ENCODE peak calls at places on chromosomes 6 and 20, in four cellular contexts. One of them, this sample, is unnamed.

GRCh38 chr6:15132854-15133670 is 112.8 kb upstream of the JARID2 start:
- DNase-seq in HL-60: peak
- DNase-seq in heart left ventricle: no peak
- DNase-seq in heart right ventricle: no peak
- DNase-seq in this sample: no peak

GRCh38 chr6:108744244-108744972 is 103.8 kb upstream of the ARMC2 start:
- DNase-seq in HL-60: no peak
- DNase-seq in heart left ventricle: no peak
- DNase-seq in heart right ventricle: no peak
- DNase-seq in this sample: no peak

GRCh38 chr6:56771189-56771588 is 128.5 kb upstream of the DST start:
- DNase-seq in HL-60: no peak
- DNase-seq in heart left ventricle: no peak
- DNase-seq in heart right ventricle: no peak
- DNase-seq in this sample: no peak

GRCh38 chr6:19478992-19479391 is 358.2 kb upstream of the ID4 start:
- DNase-seq in HL-60: no peak
- DNase-seq in heart left ventricle: no peak
- DNase-seq in heart right ventricle: no peak
- DNase-seq in this sample: no peak

GRCh38 chr6:139996253-139996834 is 621.9 kb upstream of the CITED2 start:
- DNase-seq in HL-60: peak
- DNase-seq in heart left ventricle: peak
- DNase-seq in heart right ventricle: no peak
- DNase-seq in this sample: peak

GRCh38 chr6:54053893-54054391 is 57.3 kb upstream of the MLIP start:
- DNase-seq in HL-60: no peak
- DNase-seq in heart left ventricle: peak
- DNase-seq in heart right ventricle: peak
- DNase-seq in this sample: no peak

GRCh38 chr20:63052571-63053429 is 46.0 kb upstream of the BHLHE23 start:
- DNase-seq in HL-60: no peak
- DNase-seq in heart left ventricle: peak
- DNase-seq in heart right ventricle: no peak
- DNase-seq in this sample: no peak

GRCh38 chr6:137767931-137768690 is 98.9 kb upstream of the TNFAIP3 start:
- DNase-seq in HL-60: peak
- DNase-seq in heart left ventricle: no peak
- DNase-seq in heart right ventricle: no peak
- DNase-seq in this sample: peak

GRCh38 chr20:37333130-37333847 is 12.7 kb upstream of the SRC start:
- DNase-seq in HL-60: no peak
- DNase-seq in heart left ventricle: no peak
- DNase-seq in heart right ventricle: no peak
- DNase-seq in this sample: no peak

GRCh38 chr6:87391334-87391733 is 16.4 kb upstream of the CFAP206 start:
- DNase-seq in HL-60: peak
- DNase-seq in heart left ventricle: no peak
- DNase-seq in heart right ventricle: no peak
- DNase-seq in this sample: peak

GRCh38 chr6:53280207-53280606 is 68.5 kb downstream of the ELOVL5 start:
- DNase-seq in HL-60: no peak
- DNase-seq in heart left ventricle: no peak
- DNase-seq in heart right ventricle: no peak
- DNase-seq in this sample: peak

GRCh38 chr6:12185081-12185673 is 105.0 kb upstream of the EDN1 start:
- DNase-seq in HL-60: no peak
- DNase-seq in heart left ventricle: no peak
- DNase-seq in heart right ventricle: no peak
- DNase-seq in this sample: no peak

GRCh38 chr20:47503685-47504084 is 2.0 kb downstream of the NCOA3 start:
- DNase-seq in HL-60: no peak
- DNase-seq in heart left ventricle: no peak
- DNase-seq in heart right ventricle: no peak
- DNase-seq in this sample: peak

GRCh38 chr20:22425344-22426295 is 158.8 kb downstream of the FOXA2 start:
- DNase-seq in HL-60: no peak
- DNase-seq in heart left ventricle: no peak
- DNase-seq in heart right ventricle: no peak
- DNase-seq in this sample: no peak

GRCh38 chr6:52994031-52994788 is 874 bp downstream of the GSTA4 start:
- DNase-seq in HL-60: no peak
- DNase-seq in heart left ventricle: no peak
- DNase-seq in heart right ventricle: peak
- DNase-seq in this sample: no peak

GRCh38 chr20:5008743-5009142 is 7.4 kb upstream of the SLC23A2 start:
- DNase-seq in HL-60: peak
- DNase-seq in heart left ventricle: no peak
- DNase-seq in heart right ventricle: peak
- DNase-seq in this sample: no peak

GRCh38 chr20:48760403-48760889 is 67.4 kb downstream of the PREX1 start:
- DNase-seq in HL-60: peak
- DNase-seq in heart left ventricle: peak
- DNase-seq in heart right ventricle: peak
- DNase-seq in this sample: peak

GRCh38 chr6:26570027-26570809 is 26.5 kb upstream of the ABT1 start:
- DNase-seq in HL-60: no peak
- DNase-seq in heart left ventricle: no peak
- DNase-seq in heart right ventricle: no peak
- DNase-seq in this sample: no peak

GRCh38 chr6:42860031-42860430 is 19.4 kb upstream of the RPL7L1 start:
- DNase-seq in HL-60: no peak
- DNase-seq in heart left ventricle: no peak
- DNase-seq in heart right ventricle: no peak
- DNase-seq in this sample: no peak

GRCh38 chr20:50783903-50784302 is 11.0 kb upstream of the BCAS4 start:
- DNase-seq in HL-60: no peak
- DNase-seq in heart left ventricle: no peak
- DNase-seq in heart right ventricle: no peak
- DNase-seq in this sample: no peak

GRCh38 chr6:63395388-63395787 is 75.6 kb upstream of the LGSN start:
- DNase-seq in HL-60: no peak
- DNase-seq in heart left ventricle: no peak
- DNase-seq in heart right ventricle: no peak
- DNase-seq in this sample: no peak

GRCh38 chr20:63641792-63642517 is 11.3 kb downstream of the STMN3 start:
- DNase-seq in HL-60: peak
- DNase-seq in heart left ventricle: peak
- DNase-seq in heart right ventricle: peak
- DNase-seq in this sample: peak

GRCh38 chr6:145015739-145016558 is 719.4 kb downstream of the EPM2A start:
- DNase-seq in HL-60: no peak
- DNase-seq in heart left ventricle: peak
- DNase-seq in heart right ventricle: no peak
- DNase-seq in this sample: no peak

GRCh38 chr6:43733471-43734293 is 36.3 kb upstream of the VEGFA start:
- DNase-seq in HL-60: no peak
- DNase-seq in heart left ventricle: no peak
- DNase-seq in heart right ventricle: no peak
- DNase-seq in this sample: peak

GRCh38 chr6:41570270-41570615 is 24.1 kb downstream of the FOXP4 start:
- DNase-seq in HL-60: no peak
- DNase-seq in heart left ventricle: no peak
- DNase-seq in heart right ventricle: no peak
- DNase-seq in this sample: no peak

GRCh38 chr6:55913213-55914195 is 38.1 kb upstream of the BMP5 start:
- DNase-seq in HL-60: no peak
- DNase-seq in heart left ventricle: no peak
- DNase-seq in heart right ventricle: no peak
- DNase-seq in this sample: no peak

GRCh38 chr20:24109008-24109407 is 120.4 kb upstream of the GGTLC1 start:
- DNase-seq in HL-60: no peak
- DNase-seq in heart left ventricle: no peak
- DNase-seq in heart right ventricle: no peak
- DNase-seq in this sample: no peak

GRCh38 chr6:81241717-81242116 is 510.8 kb downstream of the TENT5A start:
- DNase-seq in HL-60: peak
- DNase-seq in heart left ventricle: no peak
- DNase-seq in heart right ventricle: no peak
- DNase-seq in this sample: no peak

DNA sequence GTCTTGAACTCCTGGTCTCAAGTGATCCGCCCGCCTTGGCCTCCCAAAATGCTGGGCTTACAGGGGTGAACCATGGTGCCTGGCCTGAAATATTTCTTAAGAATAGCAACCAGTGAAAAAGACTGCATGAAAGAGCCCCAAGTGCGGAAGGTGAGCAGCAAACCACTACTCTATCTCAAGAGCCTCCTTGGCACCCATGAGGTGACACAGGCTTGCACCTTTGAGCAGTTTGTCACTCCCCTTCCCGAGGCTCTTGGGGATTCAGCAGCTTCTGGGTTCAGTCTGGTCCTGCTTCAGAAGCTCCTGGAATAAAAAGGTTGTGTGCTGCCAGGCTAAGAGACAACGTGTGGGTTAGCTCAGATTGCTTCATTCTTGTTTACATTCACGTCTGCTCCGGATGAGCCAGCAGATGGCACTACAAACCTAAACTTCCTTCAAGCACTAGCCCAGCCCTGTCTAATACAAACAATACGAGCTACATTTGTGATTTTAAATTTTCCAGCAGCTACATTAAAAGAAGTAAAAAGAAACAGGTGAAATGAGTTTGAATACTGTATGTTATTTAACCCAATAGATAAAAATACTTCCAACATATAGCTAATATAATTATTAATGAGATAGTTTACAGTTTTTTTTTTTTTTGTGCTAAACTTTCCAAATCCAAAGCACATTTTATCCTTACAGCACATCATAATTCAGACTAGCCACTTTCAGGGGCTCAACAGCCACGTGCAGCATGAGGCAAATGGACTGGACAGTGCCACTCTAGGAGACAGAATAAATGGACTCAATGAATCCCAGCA is 46.2 kb downstream of the GJA10 start:
- DNase-seq in HL-60: peak
- DNase-seq in heart left ventricle: peak
- DNase-seq in heart right ventricle: peak
- DNase-seq in this sample: peak
- TF ChIP-seq CTCF in HL-60: peak
- TF ChIP-seq CTCF in heart left ventricle: peak
- TF ChIP-seq CTCF in heart right ventricle: peak
- TF ChIP-seq CTCF in this sample: peak

DNA sequence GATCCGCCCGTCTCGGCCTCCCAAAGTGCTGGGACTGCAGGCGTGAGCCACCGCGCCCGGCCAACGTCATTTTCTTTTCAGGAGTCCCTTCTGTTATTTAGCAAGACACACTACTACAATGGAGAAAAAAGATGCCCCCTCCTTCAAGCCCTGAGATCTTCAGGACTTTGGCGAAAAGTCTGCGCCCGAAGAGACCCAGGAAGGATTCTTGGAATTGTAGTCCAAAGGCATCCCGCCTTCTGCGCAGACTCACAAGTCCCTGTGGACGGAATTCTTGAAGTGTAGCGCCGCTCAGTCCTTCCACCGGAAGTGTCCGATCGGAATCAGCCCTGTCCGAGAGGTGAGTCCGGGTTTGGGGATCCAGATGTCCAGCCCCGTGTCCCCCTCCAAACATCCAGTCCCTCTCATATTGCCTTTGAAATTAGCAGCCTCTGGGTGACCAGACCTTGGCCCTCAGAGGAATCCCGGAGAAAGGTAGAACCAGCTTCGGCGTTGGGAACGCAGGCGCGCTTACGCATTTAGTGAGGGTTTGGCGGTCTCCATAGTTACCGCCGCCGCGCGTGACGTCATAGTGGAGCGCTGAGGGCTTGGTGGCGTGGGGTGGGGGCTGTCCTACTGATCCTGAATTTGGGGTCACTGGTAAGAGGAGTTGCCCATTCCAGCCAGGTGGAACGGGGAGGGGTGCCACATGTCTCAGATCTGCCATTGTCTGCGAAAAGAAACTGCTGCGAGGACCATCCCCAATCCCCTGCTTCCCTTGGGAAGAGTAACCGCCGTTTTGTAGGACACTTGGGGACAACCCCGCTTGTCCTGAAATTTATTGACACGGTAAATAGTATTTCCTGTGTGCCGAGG is 490 bp downstream of the ZNF165 start:
- DNase-seq in HL-60: peak
- DNase-seq in heart left ventricle: peak
- DNase-seq in heart right ventricle: peak
- DNase-seq in this sample: peak
- TF ChIP-seq CTCF in HL-60: no peak
- TF ChIP-seq CTCF in heart left ventricle: no peak
- TF ChIP-seq CTCF in heart right ventricle: no peak
- TF ChIP-seq CTCF in this sample: no peak

DNA sequence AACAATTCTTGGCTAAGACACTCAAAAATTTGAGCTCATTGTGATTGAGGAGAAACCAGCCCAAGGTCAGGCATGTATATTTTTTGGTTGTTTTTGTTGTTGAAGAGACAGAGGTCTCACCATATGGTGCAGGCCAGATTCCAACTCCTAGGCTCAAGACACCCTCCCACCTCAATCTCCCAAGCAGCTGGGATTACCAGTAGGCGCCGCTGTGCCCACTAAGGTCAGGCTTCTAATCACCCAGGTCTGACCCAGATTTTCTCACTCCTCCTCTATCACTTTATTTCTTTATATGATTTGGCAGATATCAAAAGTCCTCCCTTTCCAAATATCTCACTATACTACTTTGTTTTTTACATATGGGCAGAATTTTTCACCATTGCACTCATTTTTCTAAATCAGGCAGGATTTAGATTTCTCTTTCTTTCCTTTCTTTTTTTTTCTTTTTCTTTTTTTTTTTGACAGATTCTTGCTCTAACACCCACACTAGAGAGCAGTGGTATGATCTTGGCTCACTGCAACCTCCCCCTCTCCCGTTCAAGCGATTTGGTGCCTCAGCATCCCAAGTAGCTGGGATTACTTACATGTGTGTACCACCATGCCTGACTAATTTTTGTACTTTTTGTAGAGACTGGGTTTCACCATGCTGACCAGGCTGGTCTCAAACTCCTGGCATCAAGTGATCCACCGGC is 1.7 kb upstream of the C6orf141 start:
- DNase-seq in HL-60: no peak
- DNase-seq in heart left ventricle: no peak
- DNase-seq in heart right ventricle: no peak
- DNase-seq in this sample: no peak
- TF ChIP-seq CTCF in HL-60: no peak
- TF ChIP-seq CTCF in heart left ventricle: no peak
- TF ChIP-seq CTCF in heart right ventricle: no peak
- TF ChIP-seq CTCF in this sample: no peak

DNA sequence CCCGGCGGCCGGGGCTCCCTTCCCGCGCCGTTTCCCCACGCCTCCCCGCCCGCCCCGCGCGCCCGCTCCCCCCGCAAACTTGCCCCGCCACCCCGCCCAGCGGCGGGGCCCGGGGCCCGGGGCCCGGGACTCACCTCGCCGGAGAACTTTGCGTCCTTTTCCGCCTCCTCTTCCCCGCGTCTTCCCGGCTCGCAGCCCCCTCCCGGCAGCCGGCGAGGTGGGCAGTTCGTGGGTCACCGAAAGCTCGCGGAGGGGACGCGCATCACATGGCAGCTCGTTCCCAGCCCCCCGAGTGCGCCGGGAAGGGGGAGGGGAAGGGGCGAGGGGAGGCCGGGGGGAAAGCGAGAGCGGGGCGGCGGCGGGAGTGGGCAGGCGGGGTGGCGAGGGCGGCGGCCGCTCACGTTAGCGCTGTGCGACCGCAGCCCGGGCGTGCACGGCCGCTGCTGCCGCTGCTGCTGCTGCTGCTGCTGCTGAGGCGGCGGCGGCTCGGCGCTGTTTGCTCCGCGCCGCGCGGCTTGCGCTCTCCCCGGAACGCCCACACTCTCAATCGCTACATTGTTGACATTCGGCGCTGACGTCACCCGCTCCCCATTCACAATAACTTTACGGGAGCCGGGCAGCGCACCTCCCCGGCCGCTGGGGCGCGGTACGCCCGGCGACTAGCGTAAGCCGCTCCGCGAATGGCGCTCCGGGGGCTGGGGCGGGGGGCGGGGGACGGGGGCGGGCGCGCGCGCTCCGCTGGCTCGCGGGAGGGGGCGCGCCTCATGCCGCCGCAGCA is at the start of gene BACH2:
- DNase-seq in HL-60: peak
- DNase-seq in heart left ventricle: peak
- DNase-seq in heart right ventricle: peak
- DNase-seq in this sample: peak
- TF ChIP-seq CTCF in HL-60: no peak
- TF ChIP-seq CTCF in heart left ventricle: no peak
- TF ChIP-seq CTCF in heart right ventricle: no peak
- TF ChIP-seq CTCF in this sample: no peak

This sample was measured in OCI-LY7.